ENCODE peak calls at places on chromosomes 1 and 21, in ten cellular contexts. W, K, I, H, O, E, V, U, Y and A are unnamed samples.

GRCh38 chr1:159000627-159001026 is 9.1 kb upstream of the IFI16 start:
- DNase-seq in W (no peak), K (no peak), I (peak; percentile 75), H (peak; percentile 54), O (no peak), E (no peak), V (peak; percentile 77), U (no peak), Y (no peak), A (peak; percentile 63)

GRCh38 chr1:41023279-41023990 is 1.9 kb upstream of the SLFNL1 start:
- DNase-seq in W (no peak), K (no peak), I (no peak), H (no peak), O (no peak), E (no peak), V (peak; percentile 42), U (no peak), Y (no peak), A (no peak)

GRCh38 chr1:111204211-111204883 is 3.9 kb upstream of the DENND2D start:
- DNase-seq in W (no peak), K (no peak), I (no peak), H (no peak), O (peak; percentile 76), E (peak; percentile 22), V (no peak), U (peak; percentile 81), Y (no peak), A (no peak)

GRCh38 chr1:226875641-226876295 is 5.4 kb downstream of the PSEN2 start:
- DNase-seq in W (no peak), K (no peak), I (no peak), H (no peak), O (no peak), E (no peak), V (no peak), U (no peak), Y (no peak), A (no peak)

GRCh38 chr1:206935491-206936067 is 10.7 kb downstream of the PIGR start:
- DNase-seq in W (no peak), K (no peak), I (no peak), H (no peak), O (peak; percentile 13), E (peak; percentile 42), V (no peak), U (peak; percentile 51), Y (no peak), A (no peak)

GRCh38 chr1:159913451-159914192 is 11.7 kb downstream of the TAGLN2 start:
- DNase-seq in W (peak; percentile 46), K (no peak), I (no peak), H (no peak), O (no peak), E (no peak), V (no peak), U (no peak), Y (no peak), A (no peak)

GRCh38 chr1:158203693-158204457 is 23.2 kb downstream of the CD1D start:
- DNase-seq in W (peak; percentile 40), K (peak; percentile 33), I (no peak), H (no peak), O (no peak), E (peak; percentile 29), V (peak; percentile 46), U (peak; percentile 39), Y (no peak), A (peak; percentile 6)

GRCh38 chr21:15009964-15010363 is 54.8 kb downstream of the NRIP1 start:
- DNase-seq in W (no peak), K (no peak), I (no peak), H (no peak), O (no peak), E (no peak), V (peak; percentile 17), U (peak; percentile 4), Y (no peak), A (no peak)

GRCh38 chr1:90850181-90850924 is 133.3 kb upstream of the BARHL2 start:
- DNase-seq in W (no peak), K (no peak), I (no peak), H (no peak), O (no peak), E (no peak), V (peak; percentile 26), U (no peak), Y (no peak), A (no peak)

GRCh38 chr1:153563339-153563952 is 2.2 kb downstream of the S100A2 start:
- DNase-seq in W (no peak), K (no peak), I (no peak), H (no peak), O (no peak), E (no peak), V (no peak), U (no peak), Y (no peak), A (no peak)

GRCh38 chr1:60329636-60330035 is 256.1 kb upstream of the C1orf87 start:
- DNase-seq in W (no peak), K (no peak), I (no peak), H (no peak), O (no peak), E (no peak), V (no peak), U (no peak), Y (no peak), A (no peak)

GRCh38 chr21:32256873-32257620 is 21.8 kb downstream of the MIS18A start:
- DNase-seq in W (peak; percentile 7), K (no peak), I (peak; percentile 69), H (peak; percentile 59), O (no peak), E (no peak), V (peak; percentile 95), U (no peak), Y (no peak), A (peak; percentile 77)

GRCh38 chr1:48500541-48501440 is 28.8 kb upstream of the SPATA6 start:
- DNase-seq in W (no peak), K (no peak), I (no peak), H (no peak), O (no peak), E (no peak), V (no peak), U (no peak), Y (no peak), A (no peak)

GRCh38 chr1:113898243-113898814 is 6.3 kb downstream of the AP4B1 start:
- DNase-seq in W (no peak), K (no peak), I (no peak), H (no peak), O (no peak), E (peak; percentile 64), V (no peak), U (peak; percentile 34), Y (peak; percentile 41), A (no peak)

GRCh38 chr1:162145280-162145965 is 75.9 kb downstream of the NOS1AP start:
- DNase-seq in W (no peak), K (no peak), I (peak; percentile 38), H (no peak), O (no peak), E (no peak), V (no peak), U (no peak), Y (no peak), A (no peak)